ENCODE peak calls at places on chromosome 21, in eight cellular contexts. D is prostate gland; J is heart left ventricle; R is IMR-90; O is brain microvascular endothelial cell; A is CD8-positive, alpha-beta T cell; T is WERI-Rb-1; Y is thoracic aorta. P is an unnamed sample. For H3K27me3, the result is how much of the 10 kb centered on the place peaks cover.

GRCh38 chr21:23900727-23901126 is 1706.6 kb downstream of the MRPL39 start:
- DNase-seq in Y (no peak), J (no peak), O (no peak), R (no peak), D (no peak), A (no peak), T (no peak), P (no peak)

GRCh38 chr21:18772404-18772803 is 368.8 kb upstream of the TMPRSS15 start:
- DNase-seq in J (no peak), Y (no peak), R (no peak), T (no peak), D (no peak), A (no peak), O (no peak), P (peak)

GRCh38 chr21:34333150-34333739 is 30.6 kb upstream of the KCNE2 start:
- DNase-seq in D (no peak), A (no peak), Y (no peak), T (no peak), R (peak), O (peak), J (no peak), P (peak)

GRCh38 chr21:31387560-31388186 is 43.6 kb upstream of the TIAM1 start:
- DNase-seq in D (no peak), Y (no peak), T (no peak), J (no peak), A (no peak), R (no peak), O (no peak), P (no peak)

GRCh38 chr21:18142639-18143038 is 102.0 kb upstream of the CHODL start:
- DNase-seq in T (no peak), Y (no peak), J (no peak), R (no peak), D (no peak), O (no peak), A (no peak), P (no peak)

GRCh38 chr21:31447477-31447876 is 103.4 kb upstream of the TIAM1 start:
- DNase-seq in J (no peak), Y (no peak), R (peak), A (no peak), O (peak), T (no peak), D (no peak), P (no peak)

GRCh38 chr21:35326677-35327076 is 277.6 kb upstream of the RUNX1 start:
- DNase-seq in O (no peak), Y (no peak), D (no peak), T (no peak), J (no peak), R (peak), A (no peak), P (no peak)

GRCh38 chr21:35484856-35485255 is 435.8 kb upstream of the RUNX1 start:
- DNase-seq in T (no peak), O (no peak), Y (no peak), J (no peak), A (no peak), D (no peak), R (no peak), P (peak)

GRCh38 chr21:15437873-15438272 is 291.9 kb upstream of the USP25 start:
- DNase-seq in A (no peak), J (no peak), O (no peak), Y (no peak), D (no peak), T (no peak), R (no peak), P (peak)

GRCh38 chr21:31557956-31558838 is 101.3 kb upstream of the SOD1 start:
- DNase-seq in Y (no peak), R (no peak), T (peak), A (peak), D (peak), O (peak), J (no peak), P (peak)

GRCh38 chr21:14120091-14120734 is 90.5 kb downstream of the LIPI start:
- DNase-seq in O (no peak), J (no peak), R (peak), Y (no peak), T (peak), A (peak), D (no peak), P (peak)

GRCh38 chr21:15775291-15775690 is 45.5 kb downstream of the USP25 start:
- DNase-seq in Y (no peak), O (no peak), T (no peak), D (no peak), R (no peak), J (no peak), A (no peak), P (no peak)

GRCh38 chr21:35512321-35512720 is 463.2 kb upstream of the RUNX1 start:
- DNase-seq in D (no peak), A (no peak), T (no peak), Y (no peak), R (peak), J (no peak), O (no peak), P (no peak)

GRCh38 chr21:19130379-19131028 is 726.9 kb upstream of the TMPRSS15 start:
- DNase-seq in O (no peak), R (no peak), Y (no peak), D (no peak), A (no peak), T (no peak), J (no peak), P (no peak)

GRCh38 chr21:31503939-31504338 is 155.6 kb upstream of the SOD1 start:
- DNase-seq in Y (no peak), A (no peak), D (peak), O (no peak), R (no peak), T (no peak), J (no peak), P (no peak)

GRCh38 chr21:39715804-39716397 is 29.1 kb upstream of the IGSF5 start:
- DNase-seq in A (peak), J (peak), R (peak), T (peak), Y (no peak), O (peak), D (peak), P (peak)

GRCh38 chr21:20260124-20260523 is 738.1 kb upstream of the NCAM2 start:
- DNase-seq in R (no peak), D (no peak), Y (no peak), O (no peak), J (no peak), T (no peak), A (no peak), P (no peak)

GRCh38 chr21:17476006-17476405 is 36.8 kb upstream of the CXADR start:
- DNase-seq in A (no peak), Y (no peak), O (no peak), J (no peak), R (no peak), T (no peak), D (no peak), P (no peak)

GRCh38 chr21:42864812-42865211 is 14.5 kb downstream of the WDR4 start:
- DNase-seq in D (no peak), A (no peak), R (no peak), Y (no peak), O (no peak), J (no peak), T (no peak), P (no peak)

GRCh38 chr21:35303085-35303484 is 254.0 kb upstream of the RUNX1 start:
- DNase-seq in T (no peak), A (no peak), Y (no peak), D (no peak), O (peak), J (no peak), R (peak), P (no peak)

GRCh38 chr21:17492415-17493168 is 20.3 kb upstream of the CXADR start:
- DNase-seq in J (no peak), O (no peak), Y (no peak), D (peak), T (no peak), R (no peak), A (no peak), P (no peak)

GRCh38 chr21:44039828-44040227 is 27.7 kb downstream of the TRAPPC10 start:
- DNase-seq in R (no peak), J (no peak), T (no peak), D (no peak), Y (no peak), O (no peak), A (no peak), P (no peak)

GRCh38 chr21:46295177-46295711 is 9.1 kb downstream of the YBEY start:
- DNase-seq in D (no peak), O (peak), J (peak), R (peak), T (peak), A (no peak), Y (no peak), P (peak)

GRCh38 chr21:8993284-8993942 is 1528.0 kb upstream of the TPTE start:
- DNase-seq in A (no peak), J (no peak), D (no peak), T (no peak), O (no peak), Y (no peak), R (no peak), P (no peak)

GRCh38 chr21:8991968-8992621 is 1529.3 kb upstream of the TPTE start:
- DNase-seq in D (no peak), T (no peak), R (no peak), J (no peak), A (no peak), Y (no peak), O (no peak), P (no peak)

GRCh38 chr21:8993943-8994639 is 1527.3 kb upstream of the TPTE start:
- DNase-seq in O (no peak), A (no peak), T (no peak), J (no peak), R (no peak), D (no peak), Y (no peak), P (no peak)

GRCh38 chr21:8991088-8991907 is 1530.1 kb upstream of the TPTE start:
- DNase-seq in J (no peak), O (no peak), T (no peak), Y (no peak), R (no peak), A (no peak), D (no peak), P (no peak)

GRCh38 chr21:8992731-8993174 is 1528.6 kb upstream of the TPTE start:
- DNase-seq in J (no peak), O (no peak), Y (no peak), A (no peak), D (no peak), R (no peak), T (no peak), P (no peak)
- H3K27me3 ChIP-seq in J (half or more), O (under half), Y (under half), A (under half), D (under half), R (under half), T (half or more), P (under half)

GRCh38 chr21:36732761-36733160 is 33.8 kb downstream of the SIM2 start:
- DNase-seq in A (no peak), Y (no peak), O (no peak), R (no peak), J (no peak), D (no peak), T (no peak), P (no peak)

GRCh38 chr21:36733857-36734256 is 34.9 kb downstream of the SIM2 start:
- DNase-seq in O (no peak), A (no peak), J (no peak), T (no peak), R (no peak), D (no peak), Y (no peak), P (no peak)

GRCh38 chr21:36734367-36735200 is 35.7 kb downstream of the SIM2 start:
- DNase-seq in Y (no peak), T (no peak), O (no peak), A (no peak), R (no peak), J (no peak), D (no peak), P (no peak)

GRCh38 chr21:36735724-36736310 is 36.9 kb downstream of the SIM2 start:
- DNase-seq in T (peak), O (no peak), D (no peak), Y (no peak), J (no peak), R (no peak), A (no peak), P (peak)

DNA sequence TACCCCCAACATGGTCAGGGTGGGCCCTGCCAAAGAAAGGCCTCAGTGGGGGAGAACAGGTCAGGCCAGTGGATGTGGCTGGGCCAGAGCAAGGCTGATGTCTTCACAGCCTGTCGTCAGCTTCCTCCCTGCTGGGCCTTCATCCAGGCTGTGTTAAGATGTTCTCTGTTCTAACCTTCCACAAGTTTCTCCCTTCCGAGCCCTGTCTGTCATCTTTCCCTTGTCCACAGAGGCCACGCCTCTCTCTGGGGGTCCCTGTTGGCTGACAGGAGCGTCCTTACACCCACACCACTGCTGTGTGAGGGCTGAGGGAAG is 36.2 kb downstream of the SIM2 start:
- DNase-seq in R (no peak), J (no peak), Y (no peak), A (no peak), T (no peak), O (no peak), D (no peak), P (no peak)
- H3K27me3 ChIP-seq in R (under half), J (under half), Y (under half), A (under half), T (under half), O (under half), D (under half), P (under half)

DNA sequence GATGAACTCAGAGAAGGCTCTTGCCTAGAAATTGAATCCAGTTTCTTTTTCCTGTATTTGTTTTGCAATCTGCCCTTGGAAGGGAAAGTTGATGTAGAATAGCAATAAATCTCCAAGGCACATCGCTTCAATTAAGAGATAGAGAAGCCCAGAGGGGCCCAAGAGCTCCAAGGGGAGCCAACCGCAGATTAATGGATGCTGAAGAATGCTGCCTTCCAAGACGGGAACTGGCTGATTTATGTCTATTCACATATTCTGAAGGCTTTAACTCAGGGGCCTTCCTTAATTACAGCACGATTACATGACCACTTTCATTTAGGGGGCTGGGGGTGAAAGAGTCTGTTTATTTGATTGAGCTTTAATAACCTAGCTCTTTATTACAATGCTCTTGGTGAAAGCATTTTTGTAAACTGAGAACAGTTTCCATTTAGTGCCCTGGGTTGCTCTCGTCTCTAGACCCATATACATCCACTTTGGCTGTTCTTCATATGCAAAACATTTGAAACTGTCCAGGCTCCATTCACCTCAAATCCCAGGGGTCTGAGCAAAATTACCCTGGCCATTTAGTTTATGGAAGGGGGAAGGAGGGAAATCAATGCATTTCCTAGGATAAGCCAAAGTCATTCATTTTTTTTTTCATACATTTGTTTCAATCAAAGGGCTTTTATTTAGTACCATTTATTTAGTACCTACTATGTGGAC is 87.4 kb upstream of the CLDN14 start:
- DNase-seq in T (no peak), Y (no peak), R (no peak), A (no peak), O (no peak), J (no peak), D (no peak), P (no peak)
- H3K27me3 ChIP-seq in T (under half), Y (under half), R (half or more), A (under half), O (under half), J (under half), D (under half), P (under half)

GRCh38 chr21:28743723-28744122 is 249.0 kb downstream of the LTN1 start:
- DNase-seq in R (no peak), J (no peak), A (no peak), T (no peak), O (no peak), D (no peak), Y (no peak), P (no peak)

GRCh38 chr21:28747464-28747863 is 245.2 kb downstream of the LTN1 start:
- DNase-seq in O (no peak), J (no peak), Y (no peak), T (no peak), R (no peak), A (no peak), D (no peak), P (no peak)

GRCh38 chr21:28746166-28746565 is 246.5 kb downstream of the LTN1 start:
- DNase-seq in D (no peak), J (no peak), R (peak), T (no peak), Y (no peak), O (no peak), A (no peak), P (no peak)

GRCh38 chr21:28742527-28742926 is 250.2 kb downstream of the LTN1 start:
- DNase-seq in J (no peak), O (peak), Y (no peak), T (no peak), D (no peak), A (no peak), R (peak), P (no peak)

DNA sequence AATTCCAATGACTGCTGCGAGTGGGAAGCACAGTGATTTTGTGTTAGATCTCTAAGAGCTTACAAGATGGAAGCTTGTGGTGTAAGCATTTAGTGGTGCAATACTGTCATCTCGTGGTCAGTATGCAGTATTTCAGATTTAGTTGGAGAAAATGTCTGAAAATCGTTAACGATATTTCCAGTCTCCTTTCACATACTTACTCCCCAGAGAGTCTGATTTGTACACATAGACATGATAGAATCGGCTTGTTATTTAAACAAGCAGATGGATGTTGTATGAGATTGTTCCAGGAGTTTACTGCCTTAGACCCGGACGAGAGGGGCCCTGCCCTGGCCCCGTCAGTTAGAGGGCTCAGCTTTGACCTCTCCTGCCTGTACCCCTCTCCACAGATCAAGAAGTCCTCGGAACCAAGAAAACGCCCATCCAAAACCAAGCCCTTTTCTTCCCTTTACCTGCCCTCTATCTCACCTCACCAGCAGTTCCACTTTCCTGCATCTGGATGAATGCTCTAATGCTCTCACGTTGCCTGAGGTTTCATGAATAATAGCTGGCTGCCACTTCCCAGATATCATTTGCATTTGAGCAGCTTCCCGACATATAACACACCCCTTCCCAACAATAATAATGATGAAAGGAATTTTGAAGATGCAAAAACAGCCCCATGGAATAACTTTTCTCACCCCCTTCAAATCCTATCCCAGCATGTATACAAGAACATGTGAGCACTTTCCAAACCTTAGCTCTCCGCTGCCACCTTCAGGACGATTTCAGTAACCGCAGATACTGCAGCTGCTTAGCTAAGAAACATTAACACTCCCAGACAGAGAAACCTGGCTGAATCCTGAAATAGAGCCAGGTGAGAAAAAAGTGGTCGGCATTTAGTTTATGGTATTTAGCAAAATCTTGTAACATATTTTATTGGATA is 247.3 kb downstream of the LTN1 start:
- DNase-seq in D (peak), O (peak), T (peak), Y (no peak), A (peak), R (peak), J (peak), P (peak)
- H3K27me3 ChIP-seq in D (under half), O (under half), T (under half), Y (under half), A (under half), R (under half), J (under half), P (under half)

GRCh38 chr21:33025471-33026298 is at the start of gene OLIG2:
- DNase-seq in O (no peak), D (no peak), A (no peak), J (no peak), Y (no peak), T (peak), R (peak), P (peak)
- H3K27me3 ChIP-seq in O (half or more), D (half or more), A (under half), J (half or more), Y (under half), T (half or more), R (half or more), P (under half)

DNA sequence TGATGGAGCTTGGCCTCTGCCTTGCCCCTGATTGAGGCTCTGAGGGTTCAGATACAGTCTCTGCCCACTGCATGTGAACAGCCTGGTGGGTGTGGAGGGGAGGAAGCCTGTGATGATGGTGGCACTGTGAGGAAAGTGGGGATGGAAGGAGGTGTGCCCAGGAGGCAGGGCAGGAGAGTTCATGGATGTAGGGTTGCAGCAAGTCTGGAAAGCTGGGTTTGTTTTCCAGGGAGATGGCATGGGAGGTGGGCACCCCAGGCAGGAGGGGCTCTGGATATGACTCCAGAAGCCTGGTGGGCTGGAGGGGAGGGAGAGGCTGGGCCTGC is 63.2 kb downstream of the ADARB1 start:
- DNase-seq in A (no peak), J (no peak), T (no peak), R (no peak), O (no peak), Y (no peak), D (no peak), P (no peak)
- H3K27me3 ChIP-seq in A (under half), J (under half), T (under half), R (under half), O (under half), Y (under half), D (under half), P (under half)

GRCh38 chr21:37868896-37869295 is 47.4 kb downstream of the KCNJ6 start:
- DNase-seq in O (peak), J (no peak), R (peak), D (no peak), Y (no peak), T (no peak), A (no peak), P (no peak)

GRCh38 chr21:37870229-37870628 is 46.0 kb downstream of the KCNJ6 start:
- DNase-seq in R (no peak), Y (no peak), A (no peak), J (no peak), O (no peak), D (no peak), T (no peak), P (no peak)

GRCh38 chr21:37868446-37868845 is 47.8 kb downstream of the KCNJ6 start:
- DNase-seq in T (no peak), O (no peak), J (no peak), Y (no peak), A (no peak), D (no peak), R (no peak), P (no peak)

GRCh38 chr21:37871121-37871862 is 45.0 kb downstream of the KCNJ6 start:
- DNase-seq in A (no peak), J (no peak), R (peak), D (no peak), T (no peak), Y (no peak), O (peak), P (no peak)

DNA sequence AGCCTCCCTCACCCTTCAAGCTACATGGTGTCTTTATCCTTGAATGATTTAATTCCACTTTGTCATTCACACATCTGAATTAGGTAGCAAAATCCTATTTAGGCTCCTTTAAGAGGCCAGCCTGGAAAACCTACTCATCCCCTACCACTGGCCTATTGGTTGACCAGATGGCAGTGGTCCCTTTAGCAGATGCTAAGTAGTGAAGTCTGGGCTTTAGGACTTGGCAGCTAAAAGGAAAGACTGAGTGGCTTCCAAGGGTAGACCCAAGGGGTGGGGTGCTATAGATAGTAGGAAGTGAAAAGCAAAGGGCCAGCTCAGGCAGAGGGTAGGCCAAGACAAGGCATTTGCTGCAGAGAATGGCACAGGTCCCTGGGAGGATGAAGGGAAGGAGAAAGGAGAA is 46.6 kb downstream of the KCNJ6 start:
- DNase-seq in D (no peak), A (no peak), Y (no peak), J (no peak), T (peak), O (no peak), R (no peak), P (no peak)
- H3K27me3 ChIP-seq in D (under half), A (under half), Y (under half), J (under half), T (under half), O (under half), R (under half), P (under half)